ENCODE peak calls at places on chromosomes 13 and 19, in six cellular contexts. P is endothelial cell of umbilical vein, W is stomach, N is esophagus squamous epithelium, Q is prostate gland, J is heart left ventricle. A is an unnamed sample.

GRCh38 chr13:96540656-96541055 is 450.7 kb downstream of the HS6ST3 start:
- DNase-seq in P (no peak), W (no peak), N (no peak), Q (no peak), J (no peak), A (no peak)

GRCh38 chr19:16594681-16595091 is 22.5 kb upstream of the SLC35E1 start:
- DNase-seq in P (no peak), W (no peak), N (no peak), Q (no peak), J (no peak), A (no peak)

GRCh38 chr13:99974296-99974938 is 2.9 kb upstream of the ZIC5 start:
- DNase-seq in P (no peak), W (no peak), N (no peak), Q (no peak), J (no peak), A (no peak)

GRCh38 chr13:78176880-78177279 is 258.2 kb upstream of the EDNRB start:
- DNase-seq in P (no peak), W (no peak), N (no peak), Q (no peak), J (no peak), A (no peak)

GRCh38 chr19:8426283-8426682 is 13.2 kb downstream of the MARCHF2 start:
- DNase-seq in P (no peak), W (no peak), N (no peak), Q (no peak), J (no peak), A (no peak)

GRCh38 chr19:19777692-19778091 is 43.9 kb downstream of the ZNF506 start:
- DNase-seq in P (no peak), W (no peak), N (no peak), Q (no peak), J (no peak), A (no peak)

GRCh38 chr13:105679832-105680231 is 855.6 kb downstream of the EFNB2 start:
- DNase-seq in P (no peak), W (no peak), N (no peak), Q (no peak), J (no peak), A (no peak)

GRCh38 chr19:16892438-16892837 is 3.6 kb downstream of the F2RL3 start:
- DNase-seq in P (no peak), W (no peak), N (no peak), Q (no peak), J (no peak), A (no peak)

GRCh38 chr13:104975272-104975671 is 1560.2 kb downstream of the EFNB2 start:
- DNase-seq in P (no peak), W (no peak), N (no peak), Q (no peak), J (no peak), A (no peak)

GRCh38 chr13:32426981-32427851 is 714 bp downstream of the N4BP2L1 start:
- DNase-seq in P (peak; percentile 25), W (peak; percentile 57), N (no peak), Q (peak; percentile 57), J (peak; percentile 44), A (peak; percentile 79)

GRCh38 chr19:45758921-45759320 is 10.1 kb downstream of the SIX5 start:
- DNase-seq in P (no peak), W (no peak), N (no peak), Q (no peak), J (no peak), A (no peak)

GRCh38 chr13:100694722-100695644 is 20.4 kb upstream of the TMTC4 start:
- DNase-seq in P (peak; percentile 44), W (peak; percentile 53), N (no peak), Q (no peak), J (peak; percentile 45), A (no peak)

GRCh38 chr13:111665691-111666095 is 345.3 kb downstream of the TEX29 start:
- DNase-seq in P (no peak), W (no peak), N (no peak), Q (no peak), J (no peak), A (no peak)

GRCh38 chr19:5090780-5091575 is 122.1 kb downstream of the KDM4B start:
- DNase-seq in P (no peak), W (peak; percentile 42), N (no peak), Q (no peak), J (peak; percentile 73), A (no peak)

GRCh38 chr19:7792286-7792685 is 29.2 kb downstream of the CLEC4M start:
- DNase-seq in P (peak; percentile 68), W (no peak), N (no peak), Q (no peak), J (no peak), A (no peak)

GRCh38 chr13:72072223-72072622 is 205.2 kb upstream of the DACH1 start:
- DNase-seq in P (no peak), W (no peak), N (no peak), Q (no peak), J (no peak), A (no peak)

GRCh38 chr13:91247768-91248167 is 99.7 kb upstream of the MIR17HG start:
- DNase-seq in P (peak; percentile 33), W (no peak), N (no peak), Q (no peak), J (no peak), A (no peak)

GRCh38 chr13:40401911-40402776 is 264.3 kb downstream of the FOXO1 start:
- DNase-seq in P (peak; percentile 93), W (peak; percentile 85), N (peak; percentile 69), Q (peak; percentile 55), J (peak; percentile 97), A (peak; percentile 97)

GRCh38 chr19:40054632-40055031 is 1.4 kb downstream of the ZNF780B start:
- DNase-seq in P (no peak), W (no peak), N (no peak), Q (no peak), J (no peak), A (no peak)

GRCh38 chr19:45901432-45901903 is 945 bp downstream of the MYPOP start:
- DNase-seq in P (peak; percentile 30), W (peak; percentile 44), N (no peak), Q (no peak), J (peak; percentile 58), A (peak; percentile 70)

GRCh38 chr13:88074794-88075509 is 403.8 kb downstream of the SLITRK5 start:
- DNase-seq in P (no peak), W (no peak), N (no peak), Q (no peak), J (no peak), A (no peak)

GRCh38 chr13:97809576-97809975 is 143.9 kb upstream of the IPO5 start:
- DNase-seq in P (no peak), W (no peak), N (no peak), Q (no peak), J (no peak), A (no peak)

GRCh38 chr19:28074773-28075172 is 1138.2 kb downstream of the UQCRFS1 start:
- DNase-seq in P (no peak), W (no peak), N (no peak), Q (no peak), J (no peak), A (no peak)

GRCh38 chr13:27967203-27967735 is 1.8 kb downstream of the CDX2 start:
- DNase-seq in P (no peak), W (peak; percentile 23), N (no peak), Q (no peak), J (no peak), A (no peak)
- TF ChIP-seq POLR2A in P (no peak), W (no peak), N (no peak), Q (no peak), J (no peak), A (no peak)

DNA sequence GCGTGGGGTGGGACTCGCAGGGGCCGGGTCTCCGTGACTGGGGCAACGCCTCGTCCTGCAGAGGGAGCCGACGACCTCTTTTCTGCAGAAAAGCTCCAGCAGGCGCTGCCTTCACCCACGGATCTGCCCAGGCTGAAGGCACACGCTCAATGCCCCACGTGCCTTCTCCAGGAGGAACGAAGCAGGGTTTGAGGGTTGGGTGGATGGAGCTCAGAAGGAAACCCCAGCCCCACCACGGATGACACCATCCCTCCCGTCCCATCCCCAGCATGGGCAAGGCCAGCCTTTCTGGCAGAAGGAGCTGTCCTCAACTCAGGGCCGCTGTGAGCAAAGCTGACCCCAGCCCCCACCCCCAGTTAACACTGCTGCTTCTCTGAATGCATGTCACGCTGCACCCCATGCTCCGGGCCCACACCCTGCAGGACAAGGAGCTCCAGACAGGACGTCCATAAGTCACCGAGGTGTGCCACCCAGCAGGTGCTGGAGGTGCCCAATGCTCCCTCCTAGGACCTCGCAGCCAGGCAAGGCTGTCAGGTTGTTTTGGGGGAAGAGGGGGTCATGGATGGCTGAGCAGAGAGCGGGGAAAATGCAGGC is 7.4 kb downstream of the C19orf25 start:
- DNase-seq in P (no peak), W (no peak), N (no peak), Q (no peak), J (no peak), A (peak; percentile 22)
- TF ChIP-seq POLR2A in P (peak; percentile 39), W (no peak), N (no peak), Q (no peak), J (no peak), A (no peak)

DNA sequence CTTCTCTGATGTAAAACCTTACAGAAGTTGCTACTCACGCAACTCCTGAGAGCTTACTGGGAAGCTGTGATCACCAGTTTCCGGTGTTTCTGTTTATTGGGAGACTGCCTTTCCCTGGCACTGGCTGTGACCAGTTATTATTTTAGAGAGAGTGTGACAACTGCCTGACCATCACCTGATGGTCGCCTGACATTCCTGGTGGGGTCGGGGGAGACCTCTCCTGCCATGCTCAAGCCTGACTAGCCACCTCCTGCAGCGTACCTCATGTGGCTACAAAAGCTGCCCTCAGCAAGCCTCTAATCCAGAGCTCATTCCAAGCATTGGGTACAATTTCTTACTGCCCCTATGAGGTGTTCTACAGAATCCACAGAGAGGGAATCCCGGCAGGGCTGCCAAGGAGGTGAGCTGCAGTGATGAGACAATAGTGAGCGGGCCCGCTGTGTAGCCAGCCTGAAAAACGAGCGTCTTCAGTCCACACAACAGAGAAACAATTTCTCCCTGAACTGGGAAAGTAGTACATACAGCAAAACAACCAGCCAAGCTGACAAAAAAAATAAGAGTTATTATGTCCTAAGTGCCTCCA is 28.7 kb downstream of the GJA3 start:
- DNase-seq in P (no peak), W (no peak), N (no peak), Q (no peak), J (no peak), A (no peak)
- TF ChIP-seq POLR2A in P (no peak), W (no peak), N (no peak), Q (no peak), J (no peak), A (no peak)

GRCh38 chr13:23375007-23375971 is 58.2 kb downstream of the SACS start:
- DNase-seq in P (peak; percentile 97), W (peak; percentile 96), N (peak; percentile 71), Q (peak; percentile 93), J (peak; percentile 97), A (peak; percentile 98)
- TF ChIP-seq POLR2A in P (peak; percentile 72), W (no peak), N (no peak), Q (peak; percentile 52), J (peak; percentile 69), A (peak; percentile 68)

GRCh38 chr13:102596147-102597028 is at the start of gene TPP2:
- DNase-seq in P (peak; percentile 99), W (peak; percentile 100), N (peak; percentile 89), Q (peak; percentile 98), J (peak; percentile 100), A (peak; percentile 100)
- TF ChIP-seq POLR2A in P (peak; percentile 84), W (no peak), N (peak; percentile 61), Q (peak; percentile 85), J (peak; percentile 84), A (peak; percentile 89)